ENCODE peak calls at places on chromosomes 3 and 15, in nine cellular contexts. R is left colon; B is mucosa of gallbladder; T is cortex of kidney; U is ELR; V is A549; L is activated CD8-positive, alpha-beta T cell treated with anti-CD3 and anti-CD28 coated beads, Interleukin-2, amount 10 ng/mL, durations not matched to agents 7 days and 5 days; O is HuH-7.5; C is A172. S is an unnamed sample.

GRCh38 chr3:46848271-46849097 is 14.8 kb downstream of the MYL3 start:
- DNase-seq in R (peak), B (no peak), T (no peak), U (peak), V (no peak), L (peak), O (peak), C (peak), S (peak)

GRCh38 chr3:188108703-188109412 is 45.1 kb upstream of the LPP start:
- DNase-seq in R (no peak), B (no peak), T (no peak), U (no peak), V (no peak), L (no peak), O (no peak), C (no peak), S (no peak)

GRCh38 chr15:78302579-78302978 is 3.2 kb upstream of the SKIC8 start:
- DNase-seq in R (no peak), B (no peak), T (no peak), U (peak), V (no peak), L (no peak), O (no peak), C (peak), S (peak)

GRCh38 chr3:159859836-159860235 is 128.8 kb upstream of the IL12A start:
- DNase-seq in R (no peak), B (no peak), T (no peak), U (no peak), V (no peak), L (no peak), O (no peak), C (no peak), S (no peak)

GRCh38 chr3:64214002-64214696 is 11.1 kb downstream of the PRICKLE2 start:
- DNase-seq in R (peak), B (peak), T (no peak), U (peak), V (no peak), L (no peak), O (no peak), C (peak), S (no peak)

GRCh38 chr3:154990543-154990942 is 89.6 kb upstream of the MME start:
- DNase-seq in R (no peak), B (no peak), T (no peak), U (no peak), V (no peak), L (no peak), O (no peak), C (no peak), S (no peak)

GRCh38 chr3:185900228-185900627 is 37.6 kb downstream of the TRA2B start:
- DNase-seq in R (no peak), B (peak), T (no peak), U (peak), V (peak), L (no peak), O (peak), C (peak), S (peak)

GRCh38 chr3:124609402-124609801 is 120.8 kb upstream of the UMPS start:
- DNase-seq in R (no peak), B (no peak), T (no peak), U (no peak), V (no peak), L (no peak), O (no peak), C (no peak), S (no peak)

GRCh38 chr3:178967184-178967532 is 104.5 kb downstream of the ZMAT3 start:
- DNase-seq in R (no peak), B (no peak), T (no peak), U (no peak), V (no peak), L (no peak), O (no peak), C (no peak), S (no peak)

GRCh38 chr3:178996399-178996798 is 75.2 kb downstream of the ZMAT3 start:
- DNase-seq in R (no peak), B (no peak), T (no peak), U (no peak), V (no peak), L (no peak), O (no peak), C (no peak), S (peak)

S was measured in SK-MEL-5.